ENCODE peak calls at places on chromosomes 6 and 20, in ten cellular contexts. B is A549, Z is glutamatergic neuron, M is colonic mucosa, F is cardiac fibroblast, Y is cardiac muscle cell, N is progenitor cell of endocrine pancreas, S is endothelial cell, P is spleen, I is ovary. E is an unnamed sample.

GRCh38 chr6:145904878-145905277 is 59.3 kb downstream of the SHPRH start:
- DNase-seq in Z (no peak), B (no peak), S (no peak), F (no peak), M (peak; percentile 44), Y (no peak), N (no peak), I (no peak), P (no peak), E (no peak)

GRCh38 chr6:20424679-20425078 is 23.0 kb downstream of the E2F3 start:
- DNase-seq in I (no peak), F (peak; percentile 69), N (no peak), S (no peak), B (no peak), P (no peak), Z (no peak), M (peak; percentile 60), Y (peak; percentile 75), E (peak; percentile 68)

GRCh38 chr6:30555428-30556005 is 772 bp downstream of the GNL1 start:
- DNase-seq in N (peak; percentile 24), M (peak; percentile 42), P (peak; percentile 88), Y (peak; percentile 59), I (peak; percentile 87), F (peak; percentile 56), B (no peak), S (peak; percentile 52), Z (peak; percentile 54), E (no peak)

GRCh38 chr6:170042596-170043118 is 248.2 kb downstream of the DLL1 start:
- DNase-seq in S (no peak), Z (peak; percentile 4), N (no peak), M (no peak), Y (no peak), I (peak; percentile 10), B (no peak), P (peak; percentile 54), F (no peak), E (no peak)

GRCh38 chr20:14449323-14449722 is 111.9 kb upstream of the FLRT3 start:
- DNase-seq in M (no peak), N (no peak), F (no peak), I (no peak), Y (no peak), S (no peak), Z (no peak), B (no peak), P (no peak), E (no peak)

GRCh38 chr6:155228549-155229166 is 35.2 kb upstream of the CLDN20 start:
- DNase-seq in Z (no peak), B (no peak), Y (peak; percentile 89), N (no peak), P (no peak), M (no peak), S (no peak), F (peak; percentile 91), I (no peak), E (no peak)

GRCh38 chr6:119620846-119621570 is 271.4 kb upstream of the MAN1A1 start:
- DNase-seq in F (peak; percentile 83), S (no peak), P (no peak), Y (peak; percentile 81), Z (no peak), M (no peak), I (no peak), B (no peak), N (no peak), E (no peak)

GRCh38 chr6:24613361-24614047 is 32.5 kb downstream of the KIAA0319 start:
- DNase-seq in F (no peak), B (no peak), M (no peak), Y (no peak), I (no peak), P (no peak), N (no peak), S (no peak), Z (no peak), E (no peak)

GRCh38 chr20:61875996-61876395 is 189.7 kb downstream of the TAF4 start:
- DNase-seq in P (no peak), Z (no peak), Y (no peak), B (no peak), I (no peak), F (no peak), M (no peak), S (no peak), N (no peak), E (no peak)

GRCh38 chr6:114343782-114344144 is 940 bp upstream of the HS3ST5 start:
- DNase-seq in F (no peak), M (no peak), P (no peak), Y (no peak), S (no peak), N (no peak), I (no peak), Z (no peak), B (no peak), E (no peak)
- TF ChIP-seq CTCF in F (no peak), M (no peak), P (no peak), Y (no peak), S (no peak), N (no peak), I (no peak), Z (peak; percentile 5), B (no peak), E (no peak)

GRCh38 chr6:100574836-100575235 is 110.1 kb upstream of the SIM1 start:
- DNase-seq in I (no peak), S (no peak), Z (no peak), M (no peak), F (no peak), Y (no peak), N (no peak), B (no peak), P (no peak), E (no peak)

GRCh38 chr6:100577425-100577824 is 112.7 kb upstream of the SIM1 start:
- DNase-seq in M (no peak), B (no peak), N (no peak), P (no peak), Z (no peak), S (no peak), Y (no peak), F (no peak), I (no peak), E (no peak)

GRCh38 chr6:100568255-100568654 is 103.5 kb upstream of the SIM1 start:
- DNase-seq in P (no peak), M (no peak), I (no peak), N (no peak), Z (no peak), B (no peak), Y (no peak), S (no peak), F (no peak), E (no peak)

GRCh38 chr6:100573169-100573568 is 108.4 kb upstream of the SIM1 start:
- DNase-seq in B (peak; percentile 4), Y (peak; percentile 61), I (no peak), F (peak; percentile 54), S (peak; percentile 6), N (no peak), Z (no peak), M (no peak), P (no peak), E (no peak)
- TF ChIP-seq CTCF in B (peak; percentile 42), Y (peak; percentile 45), I (no peak), F (peak; percentile 46), S (peak; percentile 63), N (peak; percentile 57), Z (peak; percentile 46), M (no peak), P (no peak), E (no peak)

GRCh38 chr20:18922898-18923297 is 109.3 kb downstream of the SCP2D1 start:
- DNase-seq in I (no peak), N (no peak), Z (no peak), P (no peak), Y (no peak), M (no peak), S (no peak), B (no peak), F (no peak), E (no peak)

GRCh38 chr20:18928626-18929025 is 115.0 kb downstream of the SCP2D1 start:
- DNase-seq in Y (no peak), S (no peak), M (no peak), B (no peak), P (no peak), I (no peak), N (no peak), F (no peak), Z (no peak), E (no peak)

GRCh38 chr20:18926972-18927371 is 113.4 kb downstream of the SCP2D1 start:
- DNase-seq in S (no peak), F (no peak), M (no peak), P (no peak), Z (no peak), Y (no peak), B (no peak), N (no peak), I (no peak), E (no peak)
- TF ChIP-seq CTCF in S (no peak), F (no peak), M (no peak), P (no peak), Z (no peak), Y (no peak), B (no peak), N (no peak), I (no peak), E (no peak)

DNA sequence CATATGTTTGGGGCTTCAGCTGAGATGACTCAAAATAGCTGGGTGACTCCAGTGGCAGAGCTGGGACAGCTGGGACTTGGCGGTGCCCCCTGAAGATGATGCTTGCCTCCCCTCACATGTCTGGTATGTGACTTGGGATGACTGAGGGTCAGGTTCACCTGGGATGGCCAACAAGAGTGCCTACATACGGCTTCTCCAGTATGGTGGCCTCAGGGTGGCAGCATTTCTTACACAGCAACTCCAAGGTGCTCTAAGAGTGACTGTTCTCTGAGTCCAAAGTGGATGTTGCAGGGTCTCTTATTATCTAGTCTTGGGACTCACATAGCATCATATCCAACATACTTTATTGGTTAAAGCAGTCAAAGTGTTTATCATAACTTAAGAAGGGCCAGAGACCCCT is 87.8 kb upstream of the CENPW start:
- DNase-seq in S (no peak), P (no peak), Y (no peak), F (no peak), I (no peak), M (no peak), B (no peak), Z (no peak), N (no peak), E (no peak)
- TF ChIP-seq CTCF in S (no peak), P (no peak), Y (no peak), F (no peak), I (no peak), M (no peak), B (no peak), Z (no peak), N (no peak), E (no peak)

E was measured in CD14-positive monocyte.